ENCODE peak calls at places on chromosomes 11 and 22, in six cellular contexts. Q is skeletal muscle cell, C is OCI-LY7, A is DMS153, J is NCI-H2029, B is WTC11. U is an unnamed sample.

GRCh38 chr11:102142333-102142732 is 32.1 kb downstream of the YAP1 start:
- DNase-seq in Q (no peak), C (no peak), A (no peak), J (no peak), B (no peak), U (no peak)

GRCh38 chr11:3135491-3136440 is 29.3 kb downstream of the OSBPL5 start:
- DNase-seq in Q (no peak), C (no peak), A (no peak), J (no peak), B (peak), U (peak)

GRCh38 chr11:12099132-12099873 is 11.1 kb upstream of the MICAL2 start:
- DNase-seq in Q (no peak), C (no peak), A (no peak), J (no peak), B (no peak), U (no peak)

GRCh38 chr11:12329797-12330196 is 47.6 kb upstream of the PARVA start:
- DNase-seq in Q (no peak), C (no peak), A (no peak), J (no peak), B (no peak), U (no peak)

GRCh38 chr11:11426226-11426915 is 73.3 kb upstream of the CSNK2A3 start:
- DNase-seq in Q (no peak), C (no peak), A (no peak), J (no peak), B (no peak), U (no peak)

GRCh38 chr11:17979770-17980371 is 33.0 kb downstream of the SERGEF start:
- DNase-seq in Q (no peak), C (peak), A (peak), J (peak), B (peak), U (peak)

GRCh38 chr11:116262370-116262769 is 510.4 kb downstream of the BUD13 start:
- DNase-seq in Q (no peak), C (no peak), A (no peak), J (no peak), B (no peak), U (no peak)

GRCh38 chr22:22487059-22487458 is 21.5 kb downstream of the ZNF280B start:
- DNase-seq in Q (no peak), C (no peak), A (no peak), J (no peak), B (no peak), U (no peak)

GRCh38 chr11:96466607-96467006 is 76.8 kb downstream of the JRKL start:
- DNase-seq in Q (no peak), C (no peak), A (no peak), J (no peak), B (no peak), U (no peak)

GRCh38 chr22:39311592-39312400 is 7.6 kb downstream of the RPL3 start:
- DNase-seq in Q (no peak), C (no peak), A (no peak), J (no peak), B (no peak), U (peak)

GRCh38 chr11:124900464-124900863 is 2.8 kb upstream of the ROBO4 start:
- DNase-seq in Q (peak), C (no peak), A (no peak), J (no peak), B (no peak), U (no peak)

GRCh38 chr11:72423840-72424239 is 10.5 kb downstream of the CLPB start:
- DNase-seq in Q (no peak), C (no peak), A (no peak), J (no peak), B (no peak), U (no peak)

GRCh38 chr11:104870910-104871309 is 27.4 kb downstream of the CASP12 start:
- DNase-seq in Q (no peak), C (no peak), A (no peak), J (no peak), B (no peak), U (no peak)

U was measured in H7.